ENCODE peak calls at places on chromosomes 12 and 14, in four cellular contexts. One of them, this sample, is unnamed.

GRCh38 chr12:69555461-69555860 is 29.8 kb upstream of the CCT2 start:
- DNase-seq in hepatocyte: no peak
- DNase-seq in tibial artery: no peak
- DNase-seq in endodermal cell: no peak
- DNase-seq in this sample: no peak

GRCh38 chr14:52949711-52950409 is 990 bp downstream of the FERMT2 start:
- DNase-seq in hepatocyte: peak; percentile 48
- DNase-seq in tibial artery: peak; percentile 67
- DNase-seq in endodermal cell: no peak
- DNase-seq in this sample: no peak

GRCh38 chr14:76486251-76486743 is 110.4 kb downstream of the ESRRB start:
- DNase-seq in hepatocyte: no peak
- DNase-seq in tibial artery: no peak
- DNase-seq in endodermal cell: no peak
- DNase-seq in this sample: no peak

GRCh38 chr12:57726151-57726883 is 12.2 kb downstream of the AGAP2 start:
- DNase-seq in hepatocyte: peak; percentile 88
- DNase-seq in tibial artery: peak; percentile 86
- DNase-seq in endodermal cell: peak; percentile 97
- DNase-seq in this sample: peak; percentile 85

GRCh38 chr14:34983148-34983760 is 462 bp downstream of the SRP54 start:
- DNase-seq in hepatocyte: no peak
- DNase-seq in tibial artery: no peak
- DNase-seq in endodermal cell: no peak
- DNase-seq in this sample: no peak

GRCh38 chr14:61177279-61178225 is 103.6 kb downstream of the TMEM30B start:
- DNase-seq in hepatocyte: no peak
- DNase-seq in tibial artery: no peak
- DNase-seq in endodermal cell: peak; percentile 58
- DNase-seq in this sample: no peak

GRCh38 chr12:101298426-101298825 is 18.5 kb downstream of the UTP20 start:
- DNase-seq in hepatocyte: no peak
- DNase-seq in tibial artery: no peak
- DNase-seq in endodermal cell: no peak
- DNase-seq in this sample: no peak

GRCh38 chr12:96880220-96880619 is 26.8 kb upstream of the NEDD1 start:
- DNase-seq in hepatocyte: no peak
- DNase-seq in tibial artery: no peak
- DNase-seq in endodermal cell: no peak
- DNase-seq in this sample: no peak

GRCh38 chr12:14995583-14996425 is 23.0 kb downstream of the PDE6H start:
- DNase-seq in hepatocyte: peak; percentile 70
- DNase-seq in tibial artery: no peak
- DNase-seq in endodermal cell: no peak
- DNase-seq in this sample: no peak

GRCh38 chr14:47619397-47619796 is 56.0 kb downstream of the MDGA2 start:
- DNase-seq in hepatocyte: no peak
- DNase-seq in tibial artery: no peak
- DNase-seq in endodermal cell: no peak
- DNase-seq in this sample: no peak

GRCh38 chr14:93889739-93890138 is 37.4 kb upstream of the FAM181A start:
- DNase-seq in hepatocyte: no peak
- DNase-seq in tibial artery: peak; percentile 20
- DNase-seq in endodermal cell: no peak
- DNase-seq in this sample: no peak

GRCh38 chr12:120211904-120212283 is 11.0 kb upstream of the RPLP0 start:
- DNase-seq in hepatocyte: no peak
- DNase-seq in tibial artery: no peak
- DNase-seq in endodermal cell: peak; percentile 52
- DNase-seq in this sample: no peak

GRCh38 chr12:64016521-64016920 is 172.0 kb downstream of the SRGAP1 start:
- DNase-seq in hepatocyte: no peak
- DNase-seq in tibial artery: no peak
- DNase-seq in endodermal cell: no peak
- DNase-seq in this sample: no peak

GRCh38 chr14:64198021-64198420 is 96.2 kb downstream of the ESR2 start:
- DNase-seq in hepatocyte: no peak
- DNase-seq in tibial artery: no peak
- DNase-seq in endodermal cell: no peak
- DNase-seq in this sample: no peak
- H3K4me1 ChIP-seq in hepatocyte: peaks cover 42% of the 10 kb centered on the region
- H3K4me1 ChIP-seq in tibial artery: peaks cover 11% of the 10 kb centered on the region
- H3K4me1 ChIP-seq in endodermal cell: no peaks in the 10 kb centered on the region
- H3K4me1 ChIP-seq in this sample: peaks cover 47% of the 10 kb centered on the region

GRCh38 chr14:97634786-97635185 is 837.6 kb downstream of the VRK1 start:
- DNase-seq in hepatocyte: no peak
- DNase-seq in tibial artery: no peak
- DNase-seq in endodermal cell: no peak
- DNase-seq in this sample: no peak
- H3K4me1 ChIP-seq in hepatocyte: no peaks in the 10 kb centered on the region
- H3K4me1 ChIP-seq in tibial artery: peaks cover 3% of the 10 kb centered on the region
- H3K4me1 ChIP-seq in endodermal cell: peaks cover 13% of the 10 kb centered on the region
- H3K4me1 ChIP-seq in this sample: no peaks in the 10 kb centered on the region

DNA sequence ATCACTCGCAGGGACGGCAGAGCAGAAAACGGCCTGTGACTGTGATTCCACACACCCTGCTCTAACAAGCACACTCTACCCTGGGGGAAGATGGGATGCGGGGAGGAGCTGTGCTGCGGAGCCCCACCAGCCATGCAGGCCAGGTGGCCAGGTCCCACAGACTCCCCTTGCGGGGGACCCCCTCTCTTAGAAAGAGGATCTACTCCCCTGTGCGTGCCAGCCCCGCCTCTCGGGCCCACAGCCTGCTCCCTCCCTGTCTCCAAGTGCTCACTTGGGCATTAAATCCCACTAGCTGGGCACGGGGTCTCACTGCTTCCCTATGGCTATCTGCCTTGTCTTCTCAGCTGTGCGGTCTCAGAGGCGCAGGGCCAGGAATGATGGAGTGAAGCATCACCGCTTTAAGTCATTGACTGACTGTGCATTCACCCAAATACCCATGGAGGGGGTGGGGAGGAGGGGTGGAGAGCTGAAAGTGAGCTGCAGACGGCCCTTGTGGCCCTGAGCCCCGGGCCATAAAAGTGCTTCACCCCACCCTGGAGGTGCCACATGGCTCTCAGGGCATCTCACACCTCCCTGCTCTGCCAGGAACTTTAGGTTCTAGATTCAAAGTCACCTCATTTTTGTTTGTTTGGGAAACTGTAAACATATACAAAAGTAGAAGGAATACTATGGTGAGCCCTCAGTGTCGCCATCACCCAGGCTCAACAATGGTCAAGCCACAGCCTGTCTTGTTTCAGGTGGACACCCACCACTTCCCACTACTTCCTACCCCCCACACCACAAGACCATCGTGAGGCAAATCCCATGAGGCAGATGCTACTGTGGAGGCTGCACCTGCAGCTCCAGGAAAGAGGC is 9.4 kb downstream of the STX2 start:
- DNase-seq in hepatocyte: no peak
- DNase-seq in tibial artery: no peak
- DNase-seq in endodermal cell: peak; percentile 57
- DNase-seq in this sample: no peak
- H3K4me1 ChIP-seq in hepatocyte: peaks cover 28% of the 10 kb centered on the region
- H3K4me1 ChIP-seq in tibial artery: no peaks in the 10 kb centered on the region
- H3K4me1 ChIP-seq in endodermal cell: peaks cover 7% of the 10 kb centered on the region
- H3K4me1 ChIP-seq in this sample: no peaks in the 10 kb centered on the region

DNA sequence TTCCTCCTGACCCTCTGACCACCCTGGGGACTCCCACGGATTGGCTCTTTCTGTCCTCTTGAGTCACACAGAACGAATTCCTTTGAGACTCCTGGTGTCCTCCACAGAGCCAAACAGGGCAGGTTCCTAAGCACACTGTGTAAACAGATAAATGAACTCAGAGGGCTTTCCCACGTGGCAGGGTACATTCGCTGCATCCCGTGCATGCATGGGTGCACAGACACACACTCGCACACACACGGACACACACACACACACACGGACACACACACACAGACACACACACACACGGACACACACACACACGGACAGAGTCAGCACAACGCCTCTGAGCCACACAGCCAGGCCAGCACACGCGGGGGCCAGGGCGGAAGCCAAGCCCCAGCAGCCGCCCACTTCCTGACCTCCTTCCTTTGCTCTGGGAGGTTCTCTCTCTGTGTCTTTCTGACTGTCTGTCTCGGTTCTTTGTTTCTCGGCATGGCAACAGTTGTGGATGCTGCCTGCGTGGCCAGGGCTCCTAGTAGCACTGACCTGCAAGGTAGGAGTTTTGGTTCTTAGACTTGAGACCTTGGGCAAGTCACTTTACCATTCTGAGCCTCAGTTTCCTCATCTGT is 706 bp downstream of the CRACR2A start:
- DNase-seq in hepatocyte: peak; percentile 46
- DNase-seq in tibial artery: no peak
- DNase-seq in endodermal cell: peak; percentile 45
- DNase-seq in this sample: peak; percentile 63
- H3K4me1 ChIP-seq in hepatocyte: peaks cover 6% of the 10 kb centered on the region
- H3K4me1 ChIP-seq in tibial artery: peaks cover 14% of the 10 kb centered on the region
- H3K4me1 ChIP-seq in endodermal cell: no peaks in the 10 kb centered on the region
- H3K4me1 ChIP-seq in this sample: no peaks in the 10 kb centered on the region

GRCh38 chr14:103545915-103546650 is 16.4 kb downstream of the BAG5 start:
- DNase-seq in hepatocyte: no peak
- DNase-seq in tibial artery: peak; percentile 68
- DNase-seq in endodermal cell: no peak
- DNase-seq in this sample: peak; percentile 17
- H3K4me1 ChIP-seq in hepatocyte: peaks cover 22% of the 10 kb centered on the region
- H3K4me1 ChIP-seq in tibial artery: peaks cover 85% of the 10 kb centered on the region
- H3K4me1 ChIP-seq in endodermal cell: peaks cover 11% of the 10 kb centered on the region
- H3K4me1 ChIP-seq in this sample: peaks cover 43% of the 10 kb centered on the region

GRCh38 chr14:22887990-22888378 is 5.0 kb downstream of the REM2 start:
- DNase-seq in hepatocyte: no peak
- DNase-seq in tibial artery: peak; percentile 53
- DNase-seq in endodermal cell: no peak
- DNase-seq in this sample: no peak

GRCh38 chr14:22886500-22887259 is 3.7 kb downstream of the REM2 start:
- DNase-seq in hepatocyte: peak; percentile 78
- DNase-seq in tibial artery: peak; percentile 84
- DNase-seq in endodermal cell: peak; percentile 94
- DNase-seq in this sample: peak; percentile 73

GRCh38 chr14:22890416-22890815 is 7.4 kb downstream of the REM2 start:
- DNase-seq in hepatocyte: no peak
- DNase-seq in tibial artery: no peak
- DNase-seq in endodermal cell: no peak
- DNase-seq in this sample: no peak

GRCh38 chr14:22887260-22887989 is 4.4 kb downstream of the REM2 start:
- DNase-seq in hepatocyte: peak; percentile 87
- DNase-seq in tibial artery: peak; percentile 75
- DNase-seq in endodermal cell: peak; percentile 89
- DNase-seq in this sample: no peak

DNA sequence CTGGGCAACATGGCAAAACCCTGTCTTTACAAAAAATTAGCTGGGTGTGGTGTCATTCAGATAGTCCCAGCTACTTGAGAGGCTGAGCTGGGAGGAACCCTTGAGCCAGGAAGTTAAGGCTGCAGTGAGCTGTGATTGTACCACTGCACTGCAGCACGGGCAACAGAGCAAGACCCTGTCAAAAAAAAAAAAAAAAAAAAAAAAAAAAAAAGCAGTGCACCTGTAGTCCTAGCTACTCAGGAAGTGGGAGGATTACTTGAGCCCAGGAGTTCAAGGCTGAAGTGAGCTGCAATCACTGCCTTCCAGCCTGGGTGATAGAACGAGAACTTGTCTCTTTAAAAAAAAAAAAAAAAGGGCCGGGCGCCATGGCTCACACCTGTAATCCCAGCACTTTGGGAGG is 5.6 kb downstream of the REM2 start:
- DNase-seq in hepatocyte: no peak
- DNase-seq in tibial artery: no peak
- DNase-seq in endodermal cell: no peak
- DNase-seq in this sample: no peak
- H3K4me1 ChIP-seq in hepatocyte: peaks cover 22% of the 10 kb centered on the region
- H3K4me1 ChIP-seq in tibial artery: peaks cover 21% of the 10 kb centered on the region
- H3K4me1 ChIP-seq in endodermal cell: peaks cover 8% of the 10 kb centered on the region
- H3K4me1 ChIP-seq in this sample: no peaks in the 10 kb centered on the region

GRCh38 chr12:108832208-108832607 is 25.2 kb downstream of the SSH1 start:
- DNase-seq in hepatocyte: no peak
- DNase-seq in tibial artery: no peak
- DNase-seq in endodermal cell: no peak
- DNase-seq in this sample: no peak
- H3K4me1 ChIP-seq in hepatocyte: peaks cover 22% of the 10 kb centered on the region
- H3K4me1 ChIP-seq in tibial artery: peaks cover 59% of the 10 kb centered on the region
- H3K4me1 ChIP-seq in endodermal cell: no peaks in the 10 kb centered on the region
- H3K4me1 ChIP-seq in this sample: peaks cover 81% of the 10 kb centered on the region

This sample was measured in psoas muscle.